ENCODE peak calls at places on chromosomes 4 and X, in six cellular contexts. F is Panc1; N is CD4-positive, CD25-positive, alpha-beta regulatory T cell; P is right cardiac atrium; V is lower lobe of right lung; O is aorta. H is an unnamed sample.

GRCh38 chr4:139851133-139851532 is 185.5 kb downstream of the MGST2 start:
- ATAC-seq in O (no peak), N (no peak), V (peak; percentile 77), F (no peak), P (no peak), H (no peak)

GRCh38 chrX:71650333-71650969 is 16.9 kb upstream of the LOC101059915 start:
- ATAC-seq in O (no peak), N (peak; percentile 71), V (peak; percentile 70), P (peak; percentile 55), F (peak; percentile 71), H (no peak)

GRCh38 chr4:180539284-180539683 is 1703.9 kb upstream of the TENM3 start:
- ATAC-seq in P (no peak), O (no peak), V (no peak), N (no peak), F (no peak), H (no peak)

GRCh38 chrX:74925210-74926088 is at the start of gene NEXMIF:
- ATAC-seq in N (peak; percentile 47), O (peak; percentile 62), P (peak; percentile 78), F (no peak), V (peak; percentile 91), H (peak; percentile 65)

GRCh38 chrX:100447563-100448397 is 37.7 kb upstream of the PCDH19 start:
- ATAC-seq in V (no peak), N (no peak), P (no peak), O (peak; percentile 85), F (peak; percentile 69), H (peak; percentile 50)

GRCh38 chr4:5839332-5839731 is 53.6 kb downstream of the CRMP1 start:
- ATAC-seq in O (no peak), P (no peak), F (no peak), N (no peak), V (no peak), H (no peak)

GRCh38 chr4:76596713-76597112 is 161.7 kb downstream of the SHROOM3 start:
- ATAC-seq in V (peak; percentile 27), N (no peak), O (no peak), P (peak; percentile 51), F (no peak), H (no peak)

GRCh38 chr4:87704000-87704399 is 53.9 kb downstream of the DMP1 start:
- ATAC-seq in N (no peak), V (peak; percentile 52), O (no peak), P (no peak), F (no peak), H (no peak)

GRCh38 chr4:38560340-38560739 is 103.7 kb upstream of the KLF3 start:
- ATAC-seq in P (no peak), O (no peak), V (no peak), N (no peak), F (no peak), H (no peak)

GRCh38 chr4:73045894-73046293 is 23.6 kb downstream of the COX18 start:
- ATAC-seq in P (no peak), V (no peak), O (no peak), F (no peak), N (no peak), H (no peak)

GRCh38 chr4:80360102-80360501 is 24.6 kb downstream of the CFAP299 start:
- ATAC-seq in O (no peak), P (no peak), F (no peak), V (no peak), N (no peak), H (no peak)

GRCh38 chrX:7198499-7198898 is 50.5 kb upstream of the PUDP start:
- ATAC-seq in P (no peak), N (no peak), F (no peak), O (no peak), V (no peak), H (no peak)

GRCh38 chr4:177214935-177215334 is 94.7 kb upstream of the NEIL3 start:
- ATAC-seq in P (no peak), V (no peak), N (no peak), O (no peak), F (no peak), H (no peak)

GRCh38 chrX:140091276-140091886 is 126.1 kb upstream of the CXorf66 start:
- ATAC-seq in N (peak; percentile 5), V (peak; percentile 64), O (no peak), P (peak; percentile 70), F (peak; percentile 91), H (peak; percentile 80)

GRCh38 chr4:88953400-88953799 is 103.6 kb downstream of the FAM13A start:
- ATAC-seq in N (no peak), P (no peak), V (peak; percentile 48), O (no peak), F (no peak), H (no peak)

GRCh38 chr4:140600408-140600807 is 31.6 kb upstream of the UCP1 start:
- ATAC-seq in V (no peak), N (no peak), F (no peak), P (no peak), O (no peak), H (no peak)

GRCh38 chrX:13024911-13025454 is 19.4 kb downstream of the FAM9C start:
- ATAC-seq in F (no peak), P (no peak), V (no peak), O (no peak), N (no peak), H (no peak)

GRCh38 chr4:76607846-76608245 is 172.8 kb downstream of the SHROOM3 start:
- ATAC-seq in V (no peak), N (no peak), O (no peak), F (no peak), P (no peak), H (no peak)

GRCh38 chr4:105135746-105136145 is 10.9 kb upstream of the TET2 start:
- ATAC-seq in O (no peak), N (no peak), F (no peak), V (no peak), P (no peak), H (no peak)

GRCh38 chrX:49310371-49310770 is 6.9 kb downstream of the GAGE10 start:
- ATAC-seq in O (no peak), N (no peak), V (no peak), P (no peak), F (no peak), H (no peak)

GRCh38 chrX:19332983-19333382 is 10.7 kb upstream of the PDHA1 start:
- ATAC-seq in N (no peak), P (peak; percentile 59), V (no peak), F (no peak), O (peak; percentile 57), H (no peak)

GRCh38 chr4:112272292-112272691 is 13.4 kb downstream of the TIFA start:
- ATAC-seq in V (no peak), O (no peak), P (no peak), N (no peak), F (no peak), H (no peak)

GRCh38 chr4:40395166-40395900 is 60.2 kb downstream of the CHRNA9 start:
- ATAC-seq in P (no peak), V (peak; percentile 11), O (no peak), N (no peak), F (no peak), H (no peak)

GRCh38 chr4:105145059-105145912 is 1.4 kb upstream of the TET2 start:
- ATAC-seq in O (no peak), V (peak; percentile 19), F (no peak), N (no peak), P (no peak), H (peak; percentile 3)

GRCh38 chrX:129777218-129777768 is 2.5 kb upstream of the SASH3 start:
- ATAC-seq in O (no peak), P (peak; percentile 54), F (no peak), V (peak; percentile 64), N (peak; percentile 39), H (no peak)

DNA sequence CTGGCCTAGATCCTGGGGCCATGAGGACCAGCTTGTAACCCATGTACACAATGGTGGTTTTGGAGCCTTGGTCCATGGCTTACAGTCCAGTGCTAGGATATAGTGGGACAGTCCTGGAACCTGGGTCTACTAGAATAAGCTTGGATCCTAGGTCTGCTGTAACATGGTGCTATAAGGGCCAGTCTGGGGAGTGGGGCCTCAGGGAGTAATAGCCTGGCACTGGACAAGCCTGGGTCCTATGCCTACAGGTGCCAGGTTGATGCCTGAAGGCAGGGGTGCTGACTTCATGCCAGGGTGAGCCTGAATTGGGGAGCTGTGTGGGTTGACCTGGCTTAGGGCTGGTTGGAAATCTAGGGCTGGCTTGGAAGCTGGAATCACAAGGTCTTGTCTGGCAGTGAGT is 756.3 kb upstream of the ADGRL3 start:
- ATAC-seq in F (no peak), N (no peak), P (no peak), V (no peak), O (peak; percentile 7), H (no peak)
- H3K9me3 ChIP-seq in F (no peaks in the 10 kb centered on the region), N (peaks cover 10% of the 10 kb centered on the region), P (no peaks in the 10 kb centered on the region), V (peaks cover 7% of the 10 kb centered on the region), O (no peaks in the 10 kb centered on the region), H (no peaks in the 10 kb centered on the region)

DNA sequence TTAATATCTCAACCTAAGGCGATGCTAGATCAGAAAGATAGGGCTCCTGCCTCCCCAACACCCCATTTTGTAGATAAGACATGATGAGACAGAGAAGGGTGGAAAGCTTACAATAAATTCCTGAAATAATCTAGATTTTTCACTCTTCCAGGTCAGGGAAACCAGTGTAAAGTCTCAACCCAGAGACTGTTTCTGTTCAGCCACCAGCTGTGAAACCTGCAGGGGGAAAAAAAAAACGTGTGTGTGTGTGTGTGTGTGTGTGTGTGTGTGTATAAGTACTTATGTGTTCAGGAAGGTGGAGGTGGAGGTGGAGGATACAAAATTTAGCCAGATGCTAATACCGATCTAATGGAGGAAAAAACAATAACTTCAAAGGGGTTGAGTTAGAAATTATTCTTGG is 773 bp upstream of the ITM2A start:
- ATAC-seq in F (no peak), P (no peak), O (no peak), V (no peak), N (no peak), H (no peak)
- H3K4me3 ChIP-seq in F (no peak overlapping the region), P (no peak overlapping the region), O (no peak overlapping the region), V (no peak overlapping the region), N (peak overlapping the region; percentile 94), H (no peak overlapping the region)

DNA sequence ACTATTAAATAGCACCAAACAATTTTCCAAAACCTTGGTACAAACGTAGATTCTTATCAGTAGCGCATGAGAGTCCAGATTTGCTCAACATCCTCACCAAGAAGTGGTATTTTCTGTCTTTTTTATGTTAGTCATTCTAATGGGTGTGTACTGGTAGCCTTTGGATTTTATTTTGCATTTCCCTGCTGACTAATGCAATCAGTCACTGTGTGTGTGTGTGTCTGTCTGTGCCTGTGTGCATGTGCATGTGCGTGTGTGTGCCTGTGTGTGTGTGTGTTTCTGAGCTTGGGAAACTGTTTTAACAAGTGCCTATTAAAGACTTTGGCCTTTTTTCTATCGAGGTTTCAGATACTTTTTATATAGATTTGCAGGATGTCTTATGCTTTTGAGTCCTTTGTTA is 82.2 kb upstream of the MAGEA10 start:
- ATAC-seq in P (no peak), N (no peak), F (no peak), V (no peak), O (no peak), H (no peak)
- H3K4me1 ChIP-seq in P (no peaks in the 10 kb centered on the region), N (no peaks in the 10 kb centered on the region), F (no peaks in the 10 kb centered on the region), V (no peaks in the 10 kb centered on the region), O (no peaks in the 10 kb centered on the region), H (no peaks in the 10 kb centered on the region)

GRCh38 chr4:152083348-152083747 is 322.5 kb upstream of the GATB start:
- ATAC-seq in P (no peak), F (no peak), O (no peak), N (no peak), V (no peak), H (no peak)
- H3K9me3 ChIP-seq in P (no peaks in the 10 kb centered on the region), F (no peaks in the 10 kb centered on the region), O (no peaks in the 10 kb centered on the region), N (no peaks in the 10 kb centered on the region), V (no peaks in the 10 kb centered on the region), H (no peaks in the 10 kb centered on the region)